ENCODE peak calls at places on chromosomes 7 and 10, in six cellular contexts. E is fibroblast of lung, T is RWPE1, G is PC-9, C is cardiac fibroblast, L is neural crest cell. I is an unnamed sample.

GRCh38 chr10:19999440-19999839 is 183.2 kb downstream of the PLXDC2 start:
- DNase-seq in E (no peak), T (no peak), G (no peak), C (no peak), L (no peak), I (no peak)

GRCh38 chr10:29534590-29534989 is 100.2 kb downstream of the SVIL start:
- DNase-seq in E (peak), T (no peak), G (no peak), C (no peak), L (no peak), I (no peak)

GRCh38 chr7:55438765-55439525 is 73.8 kb downstream of the LANCL2 start:
- DNase-seq in E (peak), T (peak), G (peak), C (no peak), L (no peak), I (no peak)

GRCh38 chr7:969403-969802 is 5.9 kb downstream of the COX19 start:
- DNase-seq in E (no peak), T (no peak), G (no peak), C (no peak), L (no peak), I (no peak)

GRCh38 chr7:136555933-136556332 is 312.5 kb upstream of the CHRM2 start:
- DNase-seq in E (peak), T (no peak), G (no peak), C (no peak), L (no peak), I (no peak)

GRCh38 chr7:47402941-47403340 is 179.0 kb downstream of the TNS3 start:
- DNase-seq in E (no peak), T (no peak), G (no peak), C (no peak), L (no peak), I (no peak)

GRCh38 chr7:2142386-2142785 is 90.4 kb downstream of the MAD1L1 start:
- DNase-seq in E (no peak), T (no peak), G (no peak), C (no peak), L (no peak), I (no peak)

GRCh38 chr7:67301667-67302066 is 305.0 kb downstream of the TYW1 start:
- DNase-seq in E (peak), T (no peak), G (no peak), C (no peak), L (no peak), I (no peak)

GRCh38 chr7:121624922-121625321 is 228.8 kb upstream of the FAM3C start:
- DNase-seq in E (peak), T (no peak), G (no peak), C (peak), L (no peak), I (peak)

GRCh38 chr7:117157121-117157870 is 165.6 kb downstream of the WNT2 start:
- DNase-seq in E (peak), T (peak), G (peak), C (peak), L (no peak), I (peak)

GRCh38 chr10:108388716-108389115 is 1224.2 kb upstream of the SORCS1 start:
- DNase-seq in E (peak), T (no peak), G (no peak), C (no peak), L (no peak), I (no peak)

GRCh38 chr10:35375091-35375765 is 38.9 kb downstream of the CCNY start:
- DNase-seq in E (peak), T (no peak), G (no peak), C (peak), L (no peak), I (no peak)

GRCh38 chr7:133431134-133431711 is 178.3 kb downstream of the EXOC4 start:
- DNase-seq in E (no peak), T (peak), G (no peak), C (no peak), L (no peak), I (no peak)

GRCh38 chr7:133433165-133433812 is 180.4 kb downstream of the EXOC4 start:
- DNase-seq in E (no peak), T (no peak), G (no peak), C (no peak), L (no peak), I (no peak)

GRCh38 chr7:133437544-133437943 is 184.7 kb downstream of the EXOC4 start:
- DNase-seq in E (no peak), T (no peak), G (no peak), C (no peak), L (no peak), I (no peak)

GRCh38 chr7:133434246-133434865 is 181.5 kb downstream of the EXOC4 start:
- DNase-seq in E (peak), T (peak), G (no peak), C (peak), L (no peak), I (no peak)

DNA sequence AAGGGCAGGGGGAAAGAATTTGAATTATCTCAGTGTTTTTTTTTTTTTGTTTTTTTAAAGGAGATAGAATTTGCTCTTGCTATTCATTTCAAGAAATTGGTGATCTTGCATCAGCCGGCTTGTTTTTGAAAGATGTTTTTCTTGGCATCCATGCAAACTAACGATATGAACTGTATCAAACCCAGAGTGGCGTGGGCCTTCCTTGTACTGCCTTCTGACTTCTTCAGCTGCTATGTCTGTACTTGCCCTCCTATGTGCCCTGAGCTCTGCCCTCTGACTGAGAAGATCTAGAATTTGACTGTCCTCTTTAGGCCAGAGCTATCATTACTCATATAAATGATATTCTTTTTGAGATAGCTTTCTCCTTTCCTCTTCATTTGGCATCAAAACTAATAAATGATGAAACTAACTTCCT is 183.1 kb downstream of the EXOC4 start:
- DNase-seq in E (peak), T (peak), G (no peak), C (peak), L (no peak), I (peak)
- TF ChIP-seq CTCF in E (no peak), T (peak), G (no peak), C (no peak), L (no peak), I (peak)

GRCh38 chr10:73871915-73872710 is 2.2 kb downstream of the CAMK2G start:
- DNase-seq in E (no peak), T (peak), G (peak), C (no peak), L (no peak), I (peak)
- TF ChIP-seq CTCF in E (peak), T (no peak), G (peak), C (peak), L (peak), I (peak)

GRCh38 chr10:125160856-125161569 is 650 bp upstream of the CTBP2 start:
- DNase-seq in E (peak), T (peak), G (peak), C (peak), L (peak), I (peak)
- TF ChIP-seq CTCF in E (no peak), T (peak), G (no peak), C (no peak), L (no peak), I (peak)

DNA sequence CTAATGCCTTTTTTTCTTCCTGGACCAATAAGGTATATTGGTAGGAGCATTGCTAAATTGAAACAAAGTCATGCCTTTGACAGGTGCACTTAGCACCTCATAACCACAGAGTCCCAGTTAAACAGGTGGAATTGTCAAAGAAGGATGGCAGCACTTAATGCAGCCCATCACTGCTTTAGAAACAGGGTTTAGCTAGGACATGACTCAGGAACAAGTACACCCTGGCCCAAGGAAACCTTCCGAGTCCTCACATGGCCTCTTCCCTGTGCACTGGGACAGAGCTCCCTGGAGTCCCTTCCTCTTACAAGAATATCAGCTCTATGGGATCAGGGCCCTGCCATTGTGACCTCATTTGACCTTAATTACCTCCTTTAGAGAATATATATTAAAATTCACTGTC is 382.7 kb downstream of the EXOC4 start:
- DNase-seq in E (no peak), T (no peak), G (no peak), C (no peak), L (no peak), I (no peak)
- TF ChIP-seq CTCF in E (no peak), T (no peak), G (no peak), C (no peak), L (no peak), I (no peak)

DNA sequence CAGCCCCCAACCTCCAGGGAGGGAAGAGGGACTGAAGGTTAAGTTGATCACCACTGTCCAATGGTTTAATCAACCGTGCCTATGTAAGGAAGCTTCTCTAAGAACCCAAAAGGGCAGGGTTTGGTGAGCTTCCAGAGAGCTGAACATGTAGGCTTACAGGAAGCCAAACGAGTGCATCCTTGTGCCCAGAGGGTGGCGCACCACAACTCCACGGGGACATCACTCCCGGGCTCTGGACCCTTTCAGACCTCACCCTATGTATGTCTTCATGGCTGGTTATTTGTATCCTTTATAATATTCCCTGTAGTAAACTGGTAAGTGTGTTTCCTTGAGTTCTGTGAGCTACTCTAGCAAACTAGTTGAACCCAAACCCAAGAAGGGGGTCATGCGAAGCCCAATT is 11.5 kb upstream of the NFKB2 start:
- DNase-seq in E (no peak), T (no peak), G (no peak), C (peak), L (no peak), I (no peak)
- TF ChIP-seq CTCF in E (no peak), T (no peak), G (no peak), C (peak), L (peak), I (peak)

DNA sequence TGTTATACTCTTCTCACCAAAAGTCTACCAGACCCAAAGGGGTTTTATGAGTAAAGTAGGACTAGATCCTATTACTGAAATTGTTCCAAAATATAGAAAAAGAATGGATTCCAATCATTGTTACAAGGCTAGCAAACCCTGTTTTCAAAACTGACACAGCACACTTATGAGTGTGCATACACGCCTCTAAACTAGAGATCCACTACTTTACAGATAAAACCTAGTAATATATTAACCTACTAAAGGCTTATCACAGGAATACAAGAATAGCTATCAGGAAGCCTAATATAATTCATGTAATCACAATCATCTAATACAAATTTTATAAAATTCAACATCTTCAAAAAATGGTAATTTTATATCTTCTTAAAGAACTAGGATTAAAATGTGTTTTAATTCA is 52.2 kb downstream of the ERCC6 start:
- DNase-seq in E (no peak), T (no peak), G (no peak), C (no peak), L (no peak), I (no peak)
- TF ChIP-seq CTCF in E (no peak), T (no peak), G (no peak), C (no peak), L (no peak), I (no peak)

DNA sequence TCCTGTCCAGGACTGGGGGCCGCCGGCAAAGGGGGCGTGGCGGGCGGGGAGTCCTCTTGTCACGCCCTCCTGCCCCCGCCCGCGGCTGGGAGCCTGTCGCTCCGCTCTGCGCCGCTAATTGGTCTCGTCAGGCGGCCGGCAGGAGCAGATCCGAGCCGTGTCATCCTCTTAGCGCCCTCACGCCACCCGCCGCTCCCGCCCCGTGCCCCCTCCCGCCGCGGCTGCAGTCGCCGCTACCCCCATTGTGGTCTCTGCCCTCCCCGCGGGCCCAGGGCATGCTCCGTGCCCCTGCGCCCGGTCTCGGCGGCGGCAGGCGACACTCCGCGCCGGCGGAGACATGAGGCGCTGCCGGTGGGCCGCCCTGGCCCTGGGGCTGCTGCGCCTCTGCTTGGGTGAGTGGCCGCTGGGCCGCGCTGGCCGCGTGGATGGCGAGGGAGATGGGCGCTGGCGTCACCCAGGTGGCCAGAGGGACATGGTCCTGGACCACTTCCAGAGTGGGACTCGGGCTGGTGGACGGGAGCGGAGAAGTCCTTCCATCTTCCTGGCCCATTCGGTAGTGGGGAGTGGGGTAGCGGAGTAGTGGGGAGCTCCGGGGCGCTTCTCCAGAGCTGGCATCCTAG is at the start of gene CDHR1:
- DNase-seq in E (peak), T (peak), G (no peak), C (no peak), L (peak), I (no peak)
- TF ChIP-seq CTCF in E (no peak), T (no peak), G (no peak), C (no peak), L (no peak), I (no peak)

GRCh38 chr10:110556296-110556695 is 11.2 kb upstream of the SMC3 start:
- DNase-seq in E (no peak), T (no peak), G (no peak), C (no peak), L (no peak), I (no peak)
- TF ChIP-seq CTCF in E (no peak), T (no peak), G (no peak), C (no peak), L (no peak), I (no peak)

DNA sequence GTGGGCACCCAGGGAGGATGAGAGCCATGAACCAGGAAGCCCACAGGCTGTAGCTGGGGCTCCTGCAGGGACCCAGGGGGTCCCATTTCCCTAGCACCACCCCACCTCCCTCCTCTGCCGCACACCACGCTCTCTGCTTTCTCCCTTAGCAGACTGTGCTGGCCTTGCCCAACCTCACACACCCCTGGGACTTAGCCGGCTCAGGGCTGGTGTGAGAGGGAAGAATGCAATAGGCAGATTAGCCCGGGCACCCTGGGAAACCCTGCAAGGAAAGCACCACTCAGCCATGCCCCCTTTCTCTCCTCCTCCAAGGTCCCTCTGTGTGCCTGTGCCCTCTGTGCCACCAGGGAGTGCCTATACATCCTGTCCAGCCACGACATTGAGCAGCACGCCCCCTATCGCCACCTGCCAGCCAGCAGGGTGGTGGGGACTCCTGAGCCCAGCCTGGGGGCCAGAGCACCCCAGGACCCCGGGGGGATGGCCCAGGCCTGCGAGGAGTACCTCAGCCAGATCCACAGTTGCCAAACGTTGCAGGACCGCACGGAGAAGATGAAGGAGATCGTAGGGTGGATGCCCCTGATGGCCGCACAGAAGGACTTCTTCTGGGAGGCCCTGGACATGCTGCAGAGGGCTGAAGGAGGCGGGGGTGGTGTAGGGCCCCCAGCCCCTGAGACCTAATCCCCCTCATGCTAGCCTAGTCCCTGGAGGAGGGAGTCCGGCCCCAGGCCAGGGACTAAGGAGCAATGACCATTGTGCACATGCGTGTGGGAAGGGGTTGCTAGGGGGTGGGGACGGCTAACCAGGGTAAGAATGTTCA is 1.7 kb upstream of the PCOLCE start:
- DNase-seq in E (no peak), T (no peak), G (no peak), C (peak), L (no peak), I (no peak)
- TF ChIP-seq CTCF in E (no peak), T (no peak), G (no peak), C (peak), L (no peak), I (peak)

GRCh38 chr10:51046668-51047067 is 27.6 kb upstream of the PRKG1 start:
- DNase-seq in E (no peak), T (no peak), G (no peak), C (peak), L (no peak), I (no peak)

GRCh38 chr10:51052152-51052551 is 22.1 kb upstream of the PRKG1 start:
- DNase-seq in E (no peak), T (no peak), G (no peak), C (no peak), L (no peak), I (no peak)

GRCh38 chr10:51048792-51049191 is 25.5 kb upstream of the PRKG1 start:
- DNase-seq in E (no peak), T (no peak), G (no peak), C (no peak), L (no peak), I (no peak)

DNA sequence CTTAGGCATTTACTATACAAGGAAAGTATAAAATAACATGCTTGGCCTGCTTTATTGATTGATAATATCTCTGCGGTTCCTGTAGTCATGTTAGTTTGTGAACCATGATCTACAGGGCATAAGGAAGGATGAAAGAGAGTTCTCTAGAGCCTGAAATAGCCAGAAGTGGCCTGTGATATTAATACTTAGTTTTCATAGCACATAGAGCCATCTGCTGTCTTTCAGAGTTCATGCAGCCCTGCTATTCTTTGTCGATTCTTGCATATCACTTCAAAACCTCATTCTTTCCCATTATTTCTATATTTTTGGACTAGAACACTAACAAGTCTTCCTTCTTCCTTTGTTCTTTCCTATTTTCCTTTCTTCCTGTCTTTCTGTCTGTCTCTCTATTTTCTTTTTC is 26.4 kb upstream of the PRKG1 start:
- DNase-seq in E (no peak), T (no peak), G (no peak), C (peak), L (no peak), I (no peak)
- TF ChIP-seq CTCF in E (peak), T (no peak), G (no peak), C (peak), L (no peak), I (peak)